ENCODE peak calls at places on chromosomes 3 and 15, in four cellular contexts. A is H1, O is K562, K is HepG2. R is an unnamed sample.

GRCh38 chr15:37015025-37015424 is 85.3 kb downstream of the MEIS2 start:
- DNase-seq in A (no peak), O (no peak), K (no peak), R (no peak)

GRCh38 chr15:84992157-84992940 is 10.7 kb downstream of the PDE8A start:
- DNase-seq in A (peak), O (no peak), K (peak), R (peak)

GRCh38 chr3:37740471-37740870 is 121.2 kb upstream of the CTDSPL start:
- DNase-seq in A (no peak), O (no peak), K (no peak), R (no peak)

GRCh38 chr3:133038731-133039398 is 674 bp downstream of the TMEM108 start:
- DNase-seq in A (peak), O (peak), K (no peak), R (no peak)

GRCh38 chr3:123679712-123680386 is 95.0 kb upstream of the HACD2 start:
- DNase-seq in A (no peak), O (no peak), K (no peak), R (no peak)

GRCh38 chr15:69820819-69821218 is 276.9 kb downstream of the TLE3 start:
- DNase-seq in A (peak), O (no peak), K (no peak), R (no peak)

GRCh38 chr3:27715454-27715806 is 6.7 kb downstream of the EOMES start:
- DNase-seq in A (no peak), O (no peak), K (no peak), R (no peak)

GRCh38 chr15:73683624-73684536 is at the start of gene CD276:
- DNase-seq in A (peak), O (peak), K (peak), R (peak)

GRCh38 chr15:38611228-38611627 is 46.6 kb upstream of the RASGRP1 start:
- DNase-seq in A (no peak), O (no peak), K (no peak), R (no peak)

GRCh38 chr3:52561028-52561749 is 24.8 kb downstream of the UQCC5 start:
- DNase-seq in A (no peak), O (no peak), K (no peak), R (no peak)

GRCh38 chr3:155218470-155218869 is 75.0 kb downstream of the STRIT1 start:
- DNase-seq in A (no peak), O (no peak), K (no peak), R (no peak)

GRCh38 chr3:155219106-155219505 is 74.4 kb downstream of the STRIT1 start:
- DNase-seq in A (no peak), O (no peak), K (no peak), R (no peak)

GRCh38 chr3:155211940-155212339 is 81.5 kb downstream of the STRIT1 start:
- DNase-seq in A (no peak), O (no peak), K (no peak), R (no peak)

DNA sequence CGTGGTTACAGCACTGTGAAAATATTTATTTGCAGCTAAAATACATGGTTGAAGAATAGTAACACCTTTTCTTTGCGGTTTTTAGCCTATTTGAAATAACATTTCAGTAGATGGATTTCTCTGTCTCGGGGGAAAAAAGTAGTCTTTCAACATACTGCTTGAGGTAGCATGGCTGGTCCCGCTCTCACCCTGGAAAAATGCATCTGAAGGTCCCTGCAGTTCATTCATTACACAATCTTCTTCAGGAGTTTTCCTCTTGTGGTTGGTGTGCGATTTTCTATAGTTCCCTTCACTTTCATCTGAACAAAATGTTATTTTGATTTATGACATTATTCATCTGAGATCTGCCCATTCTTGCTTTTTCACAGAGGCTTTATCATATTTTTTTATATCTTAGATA is 75.9 kb downstream of the STRIT1 start:
- DNase-seq in A (no peak), O (no peak), K (no peak), R (no peak)
- TF ChIP-seq JUND in A (no peak), O (no peak), K (no peak), R (no peak)

GRCh38 chr3:122092460-122093165 is 37.5 kb downstream of the CD86 start:
- DNase-seq in A (no peak), O (peak), K (no peak), R (peak)
- TF ChIP-seq FOSL1 in A (no peak), O (no peak), K (no peak), R (no peak)

GRCh38 chr15:41891946-41892345 is 1.9 kb downstream of the SPTBN5 start:
- DNase-seq in A (no peak), O (no peak), K (no peak), R (no peak)
- TF ChIP-seq JUND in A (no peak), O (no peak), K (no peak), R (no peak)

DNA sequence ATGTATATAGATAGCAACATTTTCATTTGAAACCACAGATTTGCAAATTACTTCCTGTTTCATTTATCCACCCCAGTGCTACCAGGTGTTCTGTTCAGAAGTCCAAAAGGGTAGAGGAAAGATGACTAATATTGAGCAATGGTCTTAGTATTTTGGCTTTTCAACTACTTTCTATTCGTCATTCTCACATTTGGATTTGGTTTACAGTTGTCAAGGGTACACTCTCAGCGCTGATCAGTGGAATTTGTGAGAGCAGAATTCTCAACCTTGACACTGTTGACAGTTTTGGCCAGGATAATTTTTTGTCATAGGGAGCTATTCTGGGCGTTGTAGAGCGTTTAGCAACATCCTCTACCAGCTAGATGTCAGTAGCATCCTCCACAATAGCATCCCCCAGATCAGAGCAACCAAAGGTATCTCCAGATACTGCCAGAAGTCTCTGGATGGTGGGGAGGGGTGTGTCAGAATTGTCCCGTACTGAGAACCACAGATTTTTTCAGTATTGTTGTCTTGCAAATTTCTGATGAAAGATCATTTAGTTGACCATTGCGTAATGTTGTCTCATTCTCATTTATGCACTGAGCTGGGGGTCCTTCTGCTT is 4.2 kb downstream of the HMCES start:
- DNase-seq in A (no peak), O (no peak), K (peak), R (no peak)
- TF ChIP-seq FOSL1 in A (no peak), O (no peak), K (no peak), R (no peak)

GRCh38 chr3:192706272-192706671 is 21.1 kb downstream of the FGF12 start:
- DNase-seq in A (no peak), O (no peak), K (no peak), R (no peak)

GRCh38 chr3:192715126-192715525 is 12.2 kb downstream of the FGF12 start:
- DNase-seq in A (no peak), O (no peak), K (no peak), R (no peak)

DNA sequence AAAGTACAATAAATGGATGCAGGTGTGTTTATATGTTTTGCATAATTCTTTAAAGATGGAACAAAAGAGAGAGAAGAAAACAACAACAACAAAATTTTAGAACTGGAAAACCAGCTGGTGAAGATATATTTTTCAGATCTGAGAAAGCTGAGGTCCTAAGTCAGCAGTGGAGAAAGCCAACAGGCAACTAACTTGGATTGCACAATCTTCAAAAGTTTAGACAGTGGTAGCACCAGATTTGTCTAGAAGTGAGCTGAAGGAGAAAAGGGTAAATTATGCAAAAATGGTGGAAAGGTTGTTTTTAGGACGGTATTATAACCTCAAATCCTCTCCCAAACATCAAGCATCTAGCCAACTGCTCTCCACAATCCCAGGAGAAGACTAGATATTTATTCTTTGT is 17.0 kb downstream of the FGF12 start:
- DNase-seq in A (no peak), O (no peak), K (no peak), R (no peak)
- TF ChIP-seq JUND in A (no peak), O (no peak), K (no peak), R (no peak)

DNA sequence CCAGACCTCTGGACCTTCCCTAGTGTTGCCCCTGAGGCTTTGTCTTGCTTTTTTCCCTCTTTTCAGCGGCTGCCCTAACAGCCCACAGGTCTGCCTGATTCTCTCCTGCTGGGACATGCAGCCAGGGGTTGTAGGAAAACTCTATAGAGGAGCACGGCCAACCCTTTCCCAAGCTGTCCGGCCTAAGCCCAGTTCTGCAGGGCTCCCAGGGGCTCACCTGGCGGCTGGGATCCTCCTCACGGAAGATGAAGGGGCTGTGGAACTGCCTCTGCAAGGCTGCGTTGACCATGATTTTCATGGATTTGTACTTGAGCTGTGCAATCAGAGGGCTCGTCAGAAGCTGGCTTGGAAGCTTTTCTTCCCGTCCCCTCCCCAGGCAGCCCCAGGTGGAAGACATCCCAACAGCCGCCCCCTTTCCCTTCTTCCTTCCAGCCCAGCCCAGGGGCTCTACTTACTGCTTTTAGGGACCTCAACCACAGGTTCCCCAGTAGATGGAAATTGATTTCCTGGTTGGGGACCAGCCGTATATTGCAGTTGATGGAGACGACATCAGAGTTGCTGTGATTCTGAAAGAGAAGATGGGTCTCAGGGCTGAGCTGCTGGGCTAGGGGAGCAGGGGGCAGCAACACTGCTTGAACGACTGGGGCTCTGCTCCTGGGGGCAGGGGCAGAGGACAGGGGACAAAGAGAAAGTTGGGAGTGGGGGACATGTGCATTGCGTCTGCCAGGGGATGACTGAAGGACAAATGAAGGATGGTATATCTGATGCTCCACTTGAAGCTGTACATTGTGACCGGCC is 29.8 kb downstream of the FEM1B start:
- DNase-seq in A (peak), O (no peak), K (no peak), R (no peak)
- TF ChIP-seq FOSL1 in A (no peak), O (no peak), K (no peak), R (no peak)

GRCh38 chr3:7520593-7520992 is 659.7 kb downstream of the GRM7 start:
- DNase-seq in A (no peak), O (no peak), K (no peak), R (no peak)

GRCh38 chr3:7517979-7518378 is 657.1 kb downstream of the GRM7 start:
- DNase-seq in A (no peak), O (no peak), K (no peak), R (no peak)

GRCh38 chr3:7520059-7520458 is 659.1 kb downstream of the GRM7 start:
- DNase-seq in A (no peak), O (no peak), K (no peak), R (no peak)

DNA sequence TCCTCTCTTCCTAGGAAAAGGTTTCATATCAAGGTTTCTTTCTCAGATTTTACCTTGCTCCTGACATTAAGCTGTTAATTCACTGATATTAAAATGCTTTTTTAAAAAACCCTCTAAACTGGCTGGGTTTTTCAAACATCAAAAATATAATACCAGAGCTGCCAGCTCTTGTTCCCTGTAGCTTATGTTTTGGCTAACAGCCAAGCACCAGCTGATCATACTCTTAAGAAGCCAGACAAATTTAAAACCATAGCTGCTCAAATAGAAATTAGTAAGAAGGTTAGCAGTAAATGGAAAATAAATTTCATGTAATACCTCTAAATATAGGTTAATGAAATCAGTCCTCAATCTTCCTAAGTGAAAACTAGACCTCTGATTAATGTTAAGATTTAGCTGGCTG is 657.6 kb downstream of the GRM7 start:
- DNase-seq in A (no peak), O (no peak), K (no peak), R (no peak)
- TF ChIP-seq JUND in A (no peak), O (no peak), K (no peak), R (no peak)

GRCh38 chr3:188006726-188007393 is 147.1 kb upstream of the LPP start:
- DNase-seq in A (no peak), O (no peak), K (no peak), R (no peak)
- TF ChIP-seq FOSL1 in A (no peak), O (no peak), K (no peak), R (no peak)

R was measured in HCT116.